ENCODE peak calls at places on chromosomes 2 and 18, in four cellular contexts. U is IMR-90, R is uterus, N is endothelial cell of umbilical vein. X is an unnamed sample. For H3K36me3, the result is how much of the 10 kb centered on the place peaks cover.

GRCh38 chr2:154195644-154196221 is 324.0 kb downstream of the GALNT13 start:
- DNase-seq in U (no peak), R (no peak), N (no peak), X (no peak)

GRCh38 chr18:24964213-24964612 is 387.8 kb downstream of the ZNF521 start:
- DNase-seq in U (no peak), R (no peak), N (no peak), X (no peak)

GRCh38 chr2:151269798-151270568 is 8.3 kb upstream of the RBM43 start:
- DNase-seq in U (no peak), R (no peak), N (no peak), X (no peak)

GRCh38 chr2:232204457-232204931 is 174.1 kb upstream of the ALPP start:
- DNase-seq in U (no peak), R (no peak), N (no peak), X (no peak)

GRCh38 chr18:26563024-26563423 is 14.7 kb upstream of the KCTD1 start:
- DNase-seq in U (no peak), R (no peak), N (no peak), X (no peak)

GRCh38 chr18:31509571-31509970 is 11.6 kb downstream of the DSG2 start:
- DNase-seq in U (no peak), R (no peak), N (no peak), X (no peak)

GRCh38 chr2:100427627-100428258 is 10.3 kb upstream of the CHST10 start:
- DNase-seq in U (peak), R (peak), N (peak), X (no peak)

GRCh38 chr18:13376298-13376840 is 157.8 kb downstream of the LDLRAD4 start:
- DNase-seq in U (no peak), R (no peak), N (no peak), X (peak)

GRCh38 chr2:3692375-3692774 is 11.0 kb upstream of the DCDC2C start:
- DNase-seq in U (peak), R (no peak), N (peak), X (no peak)

GRCh38 chr2:231714639-231715498 is 6.5 kb downstream of the PTMA start:
- DNase-seq in U (no peak), R (peak), N (peak), X (no peak)

GRCh38 chr2:102942098-102942497 is 180.3 kb downstream of the TMEM182 start:
- DNase-seq in U (no peak), R (no peak), N (no peak), X (no peak)

GRCh38 chr18:21049306-21049705 is 62.3 kb downstream of the ROCK1 start:
- DNase-seq in U (no peak), R (no peak), N (peak), X (no peak)

GRCh38 chr18:2655954-2656236 is 369 bp downstream of the SMCHD1 start:
- DNase-seq in U (no peak), R (no peak), N (no peak), X (no peak)

GRCh38 chr2:1777156-1777555 is 32.8 kb upstream of the PXDN start:
- DNase-seq in U (no peak), R (no peak), N (no peak), X (no peak)

GRCh38 chr2:200786423-200786822 is 25.3 kb upstream of the BZW1 start:
- DNase-seq in U (peak), R (no peak), N (peak), X (no peak)

GRCh38 chr2:174350593-174351181 is 15.9 kb downstream of the SP9 start:
- DNase-seq in U (no peak), R (no peak), N (no peak), X (no peak)

GRCh38 chr18:54737986-54738385 is 90.3 kb upstream of the RAB27B start:
- DNase-seq in U (peak), R (no peak), N (peak), X (no peak)

GRCh38 chr2:200447139-200447855 is 62.6 kb downstream of the KCTD18 start:
- DNase-seq in U (peak), R (no peak), N (no peak), X (no peak)

GRCh38 chr2:25293958-25294513 is 47.7 kb downstream of the DNMT3A start:
- DNase-seq in U (no peak), R (no peak), N (no peak), X (no peak)

GRCh38 chr2:76413436-76413835 is 702.7 kb upstream of the GCFC2 start:
- DNase-seq in U (no peak), R (no peak), N (no peak), X (no peak)

GRCh38 chr2:216829533-216829932 is 30.3 kb downstream of the TNP1 start:
- DNase-seq in U (peak), R (peak), N (no peak), X (peak)

GRCh38 chr18:5197032-5197434 is at the start of gene AKAIN1:
- DNase-seq in U (peak), R (no peak), N (peak), X (no peak)

DNA sequence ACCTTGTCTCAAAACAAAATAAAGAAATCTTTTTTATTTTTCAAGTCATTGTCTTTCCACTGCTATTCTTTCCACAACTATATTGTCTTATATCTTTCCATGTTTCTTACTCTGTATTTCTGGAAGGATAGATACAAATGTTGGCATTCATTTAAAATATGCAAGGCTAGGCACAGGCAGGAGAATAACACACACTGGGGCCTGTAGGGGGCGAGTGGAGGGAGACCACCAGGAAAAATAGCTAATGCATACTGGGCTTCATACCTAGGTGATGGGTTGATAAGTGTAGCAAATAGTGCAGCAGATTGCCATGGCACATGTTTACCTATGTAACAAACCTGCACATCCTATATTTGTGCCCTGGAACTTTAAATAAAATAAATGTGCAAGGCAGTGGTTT is 9.6 kb downstream of the MRPL30 start:
- DNase-seq in U (no peak), R (no peak), N (no peak), X (no peak)
- TF ChIP-seq CTCF in U (no peak), R (no peak), N (peak), X (no peak)

DNA sequence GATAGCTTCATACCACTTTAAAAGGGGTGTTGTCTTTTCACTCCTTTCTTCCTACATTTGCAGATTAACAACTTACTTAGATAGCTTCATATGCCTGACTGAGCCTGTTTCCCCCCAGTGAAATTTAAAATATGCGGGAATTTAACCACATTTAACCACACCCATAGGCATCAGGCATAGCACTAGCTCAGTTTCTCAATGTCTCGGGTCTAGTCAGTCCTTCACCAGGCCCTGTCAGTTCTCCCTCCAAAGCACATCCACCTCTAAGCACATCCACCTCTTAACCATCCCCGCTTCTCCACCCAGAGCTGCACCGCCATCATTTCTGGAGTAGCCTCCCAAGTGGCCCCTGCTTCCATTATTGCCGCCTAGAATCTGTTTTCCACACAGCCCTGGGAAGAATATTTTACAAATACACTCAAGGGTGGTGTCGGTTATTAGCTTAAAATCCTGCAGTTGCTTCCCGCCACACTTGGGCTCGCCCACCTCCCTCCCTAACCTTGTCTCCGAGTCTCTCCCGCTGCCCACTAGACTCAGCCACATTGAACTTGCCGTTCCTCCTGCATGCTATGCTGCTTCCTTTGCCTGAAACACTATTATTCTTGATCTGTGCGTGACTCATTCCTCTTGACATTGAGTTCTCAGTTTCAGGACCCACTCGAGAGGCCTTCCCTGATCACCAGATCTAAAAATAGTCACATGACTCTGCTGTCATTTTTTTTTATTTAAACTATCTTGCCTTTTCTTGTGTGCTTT is 68.3 kb downstream of the SPTBN1 start:
- DNase-seq in U (peak), R (no peak), N (peak), X (no peak)
- H3K27ac ChIP-seq in U (no peak), R (peak), N (peak), X (peak)

GRCh38 chr18:12317664-12318333 is 9.8 kb downstream of the TUBB6 start:
- DNase-seq in U (peak), R (no peak), N (no peak), X (no peak)
- H3K36me3 ChIP-seq in U (half or more), R (under half), N (under half), X (under half)

GRCh38 chr2:8000861-8001260 is 681.0 kb upstream of the ID2 start:
- DNase-seq in U (peak), R (no peak), N (no peak), X (no peak)
- TF ChIP-seq CTCF in U (peak), R (no peak), N (no peak), X (peak)

DNA sequence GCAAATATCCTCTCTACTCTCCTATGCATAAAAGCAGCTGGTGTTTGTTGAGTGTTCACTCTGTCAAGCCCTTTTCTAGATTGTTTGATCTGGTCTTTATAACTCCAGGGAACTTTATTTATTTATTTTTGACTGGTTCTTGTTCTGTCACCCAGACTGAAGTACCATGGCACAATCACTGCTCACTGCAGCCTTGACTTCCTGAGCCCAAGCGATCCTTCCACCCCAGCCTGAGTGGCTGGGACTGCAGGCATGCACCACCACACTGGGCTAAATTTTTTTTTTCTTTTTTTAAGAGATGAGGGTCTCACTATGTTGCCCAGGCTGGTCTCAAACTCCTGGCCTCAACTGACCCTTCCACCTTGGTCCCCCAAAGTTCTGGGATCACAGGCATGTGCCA is 12.7 kb upstream of the SLC11A1 start:
- DNase-seq in U (no peak), R (no peak), N (no peak), X (no peak)
- H3K27ac ChIP-seq in U (no peak), R (peak), N (no peak), X (peak)

GRCh38 chr2:188808921-188809320 is 165.3 kb upstream of the COL3A1 start:
- DNase-seq in U (peak), R (no peak), N (no peak), X (no peak)

GRCh38 chr2:188813315-188813714 is 160.9 kb upstream of the COL3A1 start:
- DNase-seq in U (peak), R (no peak), N (no peak), X (no peak)

GRCh38 chr2:188810591-188810990 is 163.6 kb upstream of the COL3A1 start:
- DNase-seq in U (no peak), R (no peak), N (no peak), X (no peak)

GRCh38 chr2:188811522-188811921 is 162.7 kb upstream of the COL3A1 start:
- DNase-seq in U (peak), R (no peak), N (no peak), X (no peak)

GRCh38 chr2:188813846-188814245 is 160.3 kb upstream of the COL3A1 start:
- DNase-seq in U (no peak), R (no peak), N (no peak), X (no peak)
- H3K36me3 ChIP-seq in U (under half), R (under half), N (under half), X (under half)

GRCh38 chr2:98730053-98730850 is 680 bp downstream of the MGAT4A start:
- DNase-seq in U (no peak), R (peak), N (peak), X (peak)
- TF ChIP-seq CTCF in U (no peak), R (no peak), N (no peak), X (no peak)

X was measured in right atrium auricular region.